ENCODE peak calls at places on chromosomes 6 and 20, in five cellular contexts. R, G, S, B and O are unnamed samples. For H3K4me1 and H3K9me3, the result is how much of the 10 kb centered on the place peaks cover.

GRCh38 chr6:134437376-134437775 is 119.5 kb upstream of the SGK1 start:
- DNase-seq in R (no peak), G (peak), S (no peak), B (no peak), O (peak)

GRCh38 chr6:21476054-21476552 is 117.4 kb upstream of the SOX4 start:
- DNase-seq in R (no peak), G (no peak), S (no peak), B (no peak), O (no peak)

GRCh38 chr6:113953346-113953745 is 17.6 kb downstream of the HDAC2 start:
- DNase-seq in R (no peak), G (no peak), S (no peak), B (no peak), O (no peak)

GRCh38 chr20:57417051-57417689 is 26.0 kb downstream of the RBM38 start:
- DNase-seq in R (no peak), G (no peak), S (no peak), B (no peak), O (no peak)

GRCh38 chr20:43379239-43379917 is 78.3 kb upstream of the SRSF6 start:
- DNase-seq in R (no peak), G (no peak), S (no peak), B (no peak), O (no peak)

GRCh38 chr20:2652724-2653510 is 485 bp downstream of the NOP56 start:
- DNase-seq in R (no peak), G (no peak), S (peak), B (no peak), O (peak)

GRCh38 chr6:82348130-82348529 is 15.5 kb upstream of the TPBG start:
- DNase-seq in R (no peak), G (no peak), S (no peak), B (no peak), O (no peak)

GRCh38 chr6:70575899-70576298 is 9.2 kb downstream of the SDHAF4 start:
- DNase-seq in R (no peak), G (no peak), S (no peak), B (no peak), O (no peak)

GRCh38 chr20:62485701-62486089 is 9.9 kb upstream of the GATA5 start:
- DNase-seq in R (no peak), G (no peak), S (no peak), B (no peak), O (no peak)

GRCh38 chr20:40630723-40631631 is 58.1 kb downstream of the MAFB start:
- DNase-seq in R (no peak), G (no peak), S (no peak), B (no peak), O (no peak)

GRCh38 chr20:57573893-57574292 is 13.0 kb downstream of the PCK1 start:
- DNase-seq in R (no peak), G (no peak), S (no peak), B (no peak), O (no peak)

GRCh38 chr6:72250664-72251063 is 364.3 kb downstream of the RIMS1 start:
- DNase-seq in R (no peak), G (no peak), S (no peak), B (no peak), O (no peak)

DNA sequence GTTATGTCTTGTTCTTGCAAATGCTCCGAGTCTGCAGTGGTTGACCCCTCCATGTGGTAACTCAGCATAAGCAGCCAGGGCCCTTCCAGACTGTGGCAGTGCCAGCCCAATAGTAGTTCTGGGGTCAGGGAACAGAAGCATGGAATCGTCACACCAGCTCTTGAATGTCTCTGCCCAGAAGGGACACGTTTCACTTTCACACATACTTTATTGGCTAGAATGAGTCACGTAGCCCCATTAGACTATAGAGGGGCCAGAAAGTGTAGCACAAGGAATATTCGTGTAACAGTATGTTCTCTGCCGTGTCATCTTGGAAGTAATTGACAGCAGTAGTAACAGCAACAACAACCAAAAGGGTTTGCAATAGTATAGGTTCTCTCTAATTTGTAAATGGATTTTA is 254.7 kb downstream of the FARS2 start:
- DNase-seq in R (no peak), G (no peak), S (no peak), B (no peak), O (no peak)
- H3K4me1 ChIP-seq in R (under half), G (under half), S (under half), B (under half), O (under half)

GRCh38 chr20:7773511-7773910 is 166.7 kb downstream of the HAO1 start:
- DNase-seq in R (no peak), G (no peak), S (no peak), B (no peak), O (no peak)
- H3K9me3 ChIP-seq in R (under half), G (under half), S (under half), B (under half), O (under half)

GRCh38 chr6:16130932-16131387 is 2.1 kb downstream of the MYLIP start:
- DNase-seq in R (no peak), G (peak), S (peak), B (peak), O (peak)
- H3K4me3 ChIP-seq in R (peak), G (peak), S (peak), B (peak), O (peak)

DNA sequence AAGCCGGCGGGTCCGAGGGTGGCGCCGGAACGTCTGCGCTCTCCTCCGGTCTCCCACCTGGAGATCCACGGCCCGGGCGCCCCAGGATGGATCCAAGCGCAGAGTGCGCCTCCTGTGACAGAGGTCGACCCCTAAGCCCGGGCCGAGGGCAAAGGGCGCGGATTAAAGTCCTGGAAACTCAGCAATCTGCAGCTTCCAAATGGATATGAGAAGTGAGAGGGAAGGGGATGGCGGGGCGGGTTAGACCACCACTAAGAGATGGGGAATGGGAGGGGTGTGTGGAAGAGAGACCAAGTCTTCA is 661 bp upstream of the MICAL1 start:
- DNase-seq in R (no peak), G (no peak), S (no peak), B (no peak), O (peak)
- H3K4me1 ChIP-seq in R (under half), G (half or more), S (half or more), B (under half), O (under half)

GRCh38 chr6:109451376-109451775 is 4.2 kb downstream of the MICAL1 start:
- DNase-seq in R (no peak), G (no peak), S (no peak), B (no peak), O (no peak)
- H3K9me3 ChIP-seq in R (under half), G (under half), S (under half), B (under half), O (under half)

GRCh38 chr6:26056583-26057350 is 30.5 kb upstream of the HFE start:
- DNase-seq in R (no peak), G (no peak), S (no peak), B (no peak), O (peak)
- H3K4me3 ChIP-seq in R (peak), G (peak), S (peak), B (peak), O (peak)

GRCh38 chr6:158039571-158040050 is 57.9 kb downstream of the SYNJ2 start:
- DNase-seq in R (no peak), G (peak), S (no peak), B (no peak), O (no peak)
- H3K4me1 ChIP-seq in R (under half), G (under half), S (under half), B (under half), O (under half)

DNA sequence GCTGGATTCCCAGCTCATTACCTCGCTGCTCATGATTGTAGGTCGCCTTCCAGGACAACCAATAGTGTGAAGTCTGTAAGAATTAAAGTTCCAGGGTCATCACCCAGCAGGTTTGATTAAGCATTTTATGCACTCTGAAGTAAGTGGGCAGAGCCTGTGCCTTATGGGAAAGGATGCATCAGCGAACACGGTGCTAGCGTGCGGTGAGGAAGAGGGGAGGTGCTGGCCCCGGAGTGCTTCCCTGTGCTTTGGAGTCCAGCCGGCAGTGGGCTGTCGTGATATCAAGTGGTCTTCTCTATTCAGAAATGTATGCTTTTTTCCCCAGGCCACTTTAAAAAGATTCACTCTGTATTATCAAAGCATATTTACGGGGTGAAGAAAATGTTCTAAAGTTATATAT is 16.0 kb downstream of the DUSP22 start:
- DNase-seq in R (no peak), G (no peak), S (no peak), B (no peak), O (no peak)
- H3K9me3 ChIP-seq in R (under half), G (under half), S (under half), B (under half), O (under half)

GRCh38 chr6:4932506-4932903 is 71.3 kb downstream of the RPP40 start:
- DNase-seq in R (no peak), G (no peak), S (no peak), B (no peak), O (no peak)

GRCh38 chr6:4937414-4937813 is 66.4 kb downstream of the RPP40 start:
- DNase-seq in R (no peak), G (no peak), S (no peak), B (no peak), O (no peak)

GRCh38 chr6:4936681-4937041 is 67.2 kb downstream of the RPP40 start:
- DNase-seq in R (no peak), G (no peak), S (no peak), B (no peak), O (peak)

GRCh38 chr6:4935981-4936680 is 67.7 kb downstream of the RPP40 start:
- DNase-seq in R (no peak), G (no peak), S (no peak), B (no peak), O (no peak)

GRCh38 chr6:4935486-4935885 is 68.4 kb downstream of the RPP40 start:
- DNase-seq in R (no peak), G (no peak), S (no peak), B (no peak), O (no peak)
- H3K4me3 ChIP-seq in R (no peak), G (no peak), S (no peak), B (no peak), O (no peak)

GRCh38 chr6:137926985-137927384 is 59.9 kb downstream of the TNFAIP3 start:
- DNase-seq in R (no peak), G (no peak), S (no peak), B (no peak), O (no peak)

GRCh38 chr6:137927777-137928218 is 60.7 kb downstream of the TNFAIP3 start:
- DNase-seq in R (no peak), G (peak), S (peak), B (no peak), O (peak)

GRCh38 chr6:137925299-137925698 is 58.2 kb downstream of the TNFAIP3 start:
- DNase-seq in R (no peak), G (no peak), S (no peak), B (no peak), O (no peak)

GRCh38 chr6:137926207-137926731 is 59.2 kb downstream of the TNFAIP3 start:
- DNase-seq in R (no peak), G (no peak), S (no peak), B (peak), O (peak)

DNA sequence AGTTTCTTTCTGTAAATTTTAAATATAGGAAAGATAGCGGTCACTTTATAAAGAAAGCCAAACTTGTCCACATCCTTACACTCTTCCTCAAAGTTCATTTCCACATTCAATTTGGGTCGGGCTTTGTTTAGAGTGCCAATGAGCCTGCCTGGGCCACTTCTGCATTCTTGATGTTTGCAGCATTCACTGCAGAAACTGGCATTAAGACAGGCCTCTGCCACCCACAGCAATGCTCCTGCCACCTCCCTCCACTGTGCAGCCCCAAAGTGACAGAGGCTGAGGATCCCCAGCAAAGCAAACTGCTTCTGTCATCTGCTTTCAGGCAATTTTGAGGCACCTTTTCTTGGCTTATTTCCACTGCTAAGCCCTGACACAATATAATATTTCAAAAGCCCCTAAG is 61.2 kb downstream of the TNFAIP3 start:
- DNase-seq in R (no peak), G (no peak), S (peak), B (no peak), O (no peak)
- H3K4me1 ChIP-seq in R (under half), G (under half), S (under half), B (under half), O (under half)